ENCODE peak calls at places on chromosomes 4 and X, in nine cellular contexts. T is epithelial cell of esophagus, B is GM12878, J is breast epithelium, C is ovary, A is brain microvascular endothelial cell, X is neural crest cell, E is adrenal gland, K is sigmoid colon. L is an unnamed sample.

GRCh38 chrX:53088136-53088974 is 5.6 kb upstream of the KANTR start:
- DNase-seq in J (peak), B (no peak), A (peak), C (peak), X (peak), T (peak), K (peak), E (peak), L (peak)

GRCh38 chr4:1763550-1764080 is 29.5 kb upstream of the FGFR3 start:
- DNase-seq in J (no peak), A (peak), K (no peak), E (peak), C (peak), X (no peak), T (no peak), B (no peak), L (no peak)

GRCh38 chrX:1507511-1508463 is 29.2 kb downstream of the P2RY8 start:
- DNase-seq in K (peak), T (no peak), X (no peak), E (no peak), B (peak), C (no peak), A (no peak), J (no peak), L (no peak)

GRCh38 chrX:133533249-133533648 is 118.0 kb upstream of the GPC4 start:
- DNase-seq in K (no peak), J (no peak), E (no peak), B (no peak), C (no peak), A (no peak), T (no peak), X (no peak), L (no peak)

GRCh38 chr4:98939892-98940298 is 11.0 kb upstream of the EIF4E start:
- DNase-seq in E (no peak), X (peak), B (no peak), T (peak), A (peak), C (no peak), K (no peak), J (no peak), L (peak)

GRCh38 chr4:76301068-76301774 is 5.3 kb upstream of the STBD1 start:
- DNase-seq in T (peak), E (peak), B (peak), X (no peak), A (peak), C (no peak), K (no peak), J (no peak), L (peak)

GRCh38 chr4:150080875-150081274 is 2.6 kb downstream of the DCLK2 start:
- DNase-seq in X (no peak), T (no peak), E (no peak), B (no peak), J (no peak), K (no peak), C (no peak), A (no peak), L (no peak)

GRCh38 chr4:92864176-92864575 is 560.4 kb downstream of the GRID2 start:
- DNase-seq in A (no peak), E (no peak), J (no peak), B (no peak), K (no peak), T (no peak), X (no peak), C (no peak), L (no peak)

GRCh38 chr4:134544303-134544761 is 342.7 kb upstream of the PABPC4L start:
- DNase-seq in E (peak), X (no peak), T (peak), B (no peak), C (no peak), K (peak), A (no peak), J (no peak), L (peak)

GRCh38 chr4:7420661-7421040 is 14.1 kb downstream of the PSAPL1 start:
- DNase-seq in T (no peak), J (peak), A (no peak), E (peak), B (no peak), X (no peak), K (peak), C (peak), L (no peak)

GRCh38 chr4:55214172-55214571 is 88.8 kb upstream of the KDR start:
- DNase-seq in B (no peak), J (no peak), X (no peak), A (no peak), E (peak), K (no peak), T (peak), C (no peak), L (no peak)

GRCh38 chr4:5142726-5143125 is 91.4 kb downstream of the STK32B start:
- DNase-seq in J (no peak), K (no peak), A (peak), C (no peak), B (no peak), E (peak), T (peak), X (no peak), L (peak)

GRCh38 chr4:20341121-20341758 is 89.5 kb downstream of the SLIT2 start:
- DNase-seq in T (no peak), E (no peak), C (no peak), A (no peak), J (no peak), B (no peak), K (no peak), X (no peak), L (no peak)

DNA sequence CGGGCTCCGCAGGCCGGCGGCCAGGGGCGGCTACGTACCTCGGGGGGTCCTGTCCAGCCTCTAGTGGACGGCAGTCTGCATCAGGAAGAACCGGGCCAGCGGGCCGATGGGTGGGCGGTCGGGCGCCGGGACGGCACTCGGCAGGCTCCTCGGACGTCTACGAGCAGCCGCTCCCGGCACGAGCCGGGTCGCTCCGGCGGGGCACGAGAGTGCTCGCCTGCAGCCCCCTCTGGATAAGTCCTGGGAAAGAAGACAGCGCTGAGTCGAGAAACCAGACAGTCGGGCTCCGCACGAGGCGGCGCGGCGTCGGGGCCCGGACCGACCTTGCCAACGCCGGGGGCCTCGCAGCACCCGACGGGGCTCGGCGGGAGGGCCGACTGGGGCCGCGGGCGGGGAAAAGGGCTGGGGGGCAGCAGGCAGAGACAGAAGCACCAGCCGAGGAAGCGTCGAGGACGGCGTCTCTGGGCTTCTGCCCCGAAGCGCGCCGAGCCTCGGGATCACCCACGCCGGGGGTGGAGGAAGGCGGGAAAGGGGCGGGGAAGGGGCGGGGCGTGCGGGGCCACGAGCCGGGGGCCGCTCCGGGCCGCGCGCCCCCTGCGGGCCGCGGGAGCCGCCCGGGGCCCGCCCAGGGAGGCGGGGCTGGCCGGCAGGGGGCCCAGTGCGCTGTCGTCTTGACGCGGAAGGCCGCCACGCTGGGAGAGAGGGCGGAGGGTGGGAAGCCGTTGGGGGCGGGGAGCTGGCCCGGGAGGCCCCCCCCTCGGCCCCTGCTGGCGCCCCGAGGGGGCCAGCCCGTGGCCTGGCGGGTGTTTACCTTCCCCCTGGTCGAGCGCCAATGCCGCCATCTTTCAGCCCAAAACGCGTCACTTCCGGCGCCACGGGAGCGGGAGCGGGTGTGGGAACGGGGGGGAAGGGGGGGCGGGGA is 1.9 kb downstream of the KLHL15 start:
- DNase-seq in T (peak), B (peak), X (peak), C (peak), A (peak), E (peak), K (peak), J (peak), L (peak)
- TF ChIP-seq CTCF in T (no peak), B (peak), X (peak), C (no peak), A (peak), E (no peak), K (no peak), J (no peak), L (no peak)

GRCh38 chr4:87219648-87220093 is 747 bp downstream of the KLHL8 start:
- DNase-seq in X (peak), B (no peak), J (no peak), A (peak), T (peak), K (peak), C (peak), E (peak), L (peak)
- TF ChIP-seq CTCF in X (peak), B (peak), J (no peak), A (peak), T (peak), K (no peak), C (peak), E (peak), L (peak)

DNA sequence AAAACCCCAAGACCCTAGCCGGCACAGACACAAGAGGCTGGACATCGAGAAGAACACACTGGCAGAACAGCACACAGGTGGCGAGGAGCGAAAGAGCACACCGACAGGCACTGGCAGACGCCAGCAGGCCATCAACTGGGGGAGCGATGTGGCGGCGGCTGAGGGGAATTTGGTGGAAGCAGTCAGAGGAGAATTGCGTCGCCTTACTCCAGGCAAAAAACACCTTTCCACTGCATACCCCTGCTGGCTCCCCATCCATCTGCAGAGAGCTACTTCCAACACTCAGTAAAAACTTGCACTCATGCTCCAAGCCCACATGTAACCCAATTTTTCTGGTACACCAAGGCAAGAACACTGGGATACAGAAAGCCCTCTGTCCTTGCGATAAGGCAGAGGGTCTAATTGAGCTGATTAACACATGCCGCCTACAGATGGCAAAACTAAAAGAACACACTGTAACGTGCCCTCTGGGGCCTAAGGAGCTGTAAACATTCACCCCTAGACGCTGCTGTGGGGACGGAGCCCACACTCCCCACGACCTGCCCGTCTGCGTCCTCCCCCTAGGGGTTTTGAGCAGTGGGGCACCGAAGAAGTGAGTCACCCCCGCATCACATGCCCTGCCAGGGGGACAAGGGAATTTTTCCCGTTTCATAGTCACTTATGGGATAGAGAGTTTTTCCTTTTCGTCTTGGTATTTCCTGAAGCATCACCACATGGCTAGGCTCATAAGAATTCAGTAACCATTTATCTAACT is 262.3 kb downstream of the KCTD8 start:
- DNase-seq in E (no peak), C (no peak), T (no peak), J (no peak), X (no peak), B (no peak), A (no peak), K (no peak), L (no peak)
- TF ChIP-seq CTCF in E (no peak), C (no peak), T (no peak), J (no peak), X (no peak), B (no peak), A (peak), K (no peak), L (no peak)

GRCh38 chr4:163554870-163555465 is 60.5 kb downstream of the TMA16 start:
- DNase-seq in C (no peak), K (no peak), A (no peak), T (peak), X (no peak), E (no peak), B (no peak), J (no peak), L (no peak)
- TF ChIP-seq CTCF in C (no peak), K (peak), A (peak), T (peak), X (peak), E (peak), B (peak), J (peak), L (peak)

DNA sequence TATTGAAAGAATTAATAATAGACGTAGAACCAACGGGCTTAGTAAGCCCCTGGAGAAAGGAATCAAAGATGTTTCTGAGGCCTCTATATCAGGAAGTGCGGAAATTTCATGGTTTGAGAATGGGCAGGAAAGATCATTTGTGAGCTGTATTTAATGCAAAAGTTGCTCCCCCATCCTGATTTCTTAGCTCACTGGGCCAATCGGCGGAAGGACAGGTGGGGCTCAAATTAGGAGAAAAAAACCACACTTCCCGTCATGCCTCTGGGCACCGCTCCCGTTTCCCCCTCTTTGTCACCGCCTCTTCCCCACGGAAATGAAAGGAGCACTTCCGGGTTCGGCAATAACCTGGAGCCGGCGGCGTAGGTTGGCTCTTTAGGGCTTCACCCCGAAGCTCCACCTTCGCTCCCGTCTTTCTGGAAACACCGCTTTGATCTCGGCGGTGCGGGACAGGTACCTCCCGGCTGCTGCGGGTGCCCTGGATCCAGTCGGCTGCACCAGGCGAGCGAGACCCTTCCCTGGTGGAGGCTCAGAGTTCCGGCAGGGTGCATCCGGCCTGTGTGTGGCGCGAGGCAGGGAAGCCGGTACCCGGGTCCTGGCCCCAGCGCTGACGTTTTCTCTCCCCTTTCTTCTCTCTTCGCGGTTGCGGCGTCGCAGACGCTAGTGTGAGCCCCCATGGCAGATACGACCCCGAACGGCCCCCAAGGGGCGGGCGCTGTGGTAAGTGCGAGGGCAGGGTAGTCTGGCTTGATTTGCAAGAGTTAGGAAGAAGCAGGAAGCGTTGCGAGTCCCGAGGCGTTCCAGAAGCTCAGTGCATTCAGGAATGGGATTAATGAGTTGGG is at the start of gene TMEM33:
- DNase-seq in B (peak), A (peak), C (peak), J (peak), E (peak), X (peak), T (peak), K (peak), L (peak)
- TF ChIP-seq CTCF in B (no peak), A (peak), C (no peak), J (no peak), E (peak), X (peak), T (peak), K (peak), L (no peak)

DNA sequence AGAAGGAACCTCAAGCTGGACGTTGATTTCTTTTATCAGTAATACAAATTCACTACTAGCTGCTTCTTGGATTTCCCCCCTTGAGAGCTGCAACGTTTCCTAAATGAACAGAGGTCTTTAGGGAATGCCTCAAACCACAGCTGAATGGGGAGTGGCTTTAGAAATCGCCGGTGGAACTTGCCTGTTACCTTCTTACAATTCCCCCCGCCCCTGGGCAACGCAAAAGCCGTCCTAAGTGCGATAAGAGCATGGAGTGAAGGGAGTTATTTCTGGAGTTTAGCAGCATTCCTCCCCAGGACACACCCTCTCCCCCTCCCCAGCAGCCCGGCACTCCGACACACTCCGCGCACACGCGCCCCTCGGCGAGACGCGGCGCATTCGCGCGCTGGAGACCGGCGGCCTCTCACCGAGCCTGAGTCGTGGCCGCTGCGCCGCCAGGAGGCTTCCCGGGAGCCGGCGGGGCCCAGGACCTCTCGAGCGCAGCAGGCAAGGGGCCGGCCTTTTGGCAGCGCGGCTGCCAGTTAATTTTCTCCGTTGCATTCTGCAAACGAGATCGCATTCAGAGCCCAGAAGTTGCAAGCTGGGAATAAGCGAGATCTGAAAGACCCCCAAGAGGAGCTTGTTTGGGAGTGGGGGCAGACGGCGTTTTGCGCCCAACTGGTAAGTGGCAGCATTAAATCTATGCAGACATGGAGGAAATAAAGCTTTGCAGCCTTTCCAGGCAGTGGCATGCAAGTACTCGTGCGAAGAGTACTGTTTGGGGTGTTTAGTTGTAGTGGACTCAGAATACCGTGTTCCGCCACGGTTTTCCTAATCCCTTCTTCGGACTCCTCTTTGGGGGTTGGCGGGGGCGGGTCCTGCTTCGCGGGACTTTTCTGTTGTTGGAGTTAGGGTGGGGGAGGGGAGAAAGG is 134.6 kb downstream of the PALLD start:
- DNase-seq in J (peak), E (no peak), K (peak), T (peak), X (peak), C (peak), A (peak), B (no peak), L (peak)
- TF ChIP-seq CTCF in J (peak), E (peak), K (peak), T (peak), X (peak), C (peak), A (peak), B (no peak), L (peak)

GRCh38 chr4:17762705-17763104 is 18.7 kb downstream of the FAM184B start:
- DNase-seq in K (no peak), E (peak), B (no peak), X (no peak), J (no peak), A (no peak), T (peak), C (no peak), L (no peak)
- TF ChIP-seq CTCF in K (no peak), E (no peak), B (peak), X (no peak), J (no peak), A (peak), T (peak), C (no peak), L (no peak)